ENCODE peak calls at places on chromosome 5, in five cellular contexts. C, E, V, N and Z are unnamed samples. For H3K9me3, the result is how much of the 10 kb centered on the place peaks cover.

GRCh38 chr5:34703767-34704324 is 47.7 kb downstream of the RAI14 start:
- DNase-seq in V (no peak), E (no peak), N (no peak), C (no peak), Z (no peak)

GRCh38 chr5:40089269-40089668 is 590.4 kb upstream of the PTGER4 start:
- DNase-seq in N (no peak), C (no peak), V (no peak), E (no peak), Z (no peak)

GRCh38 chr5:177434437-177434836 is 8.0 kb downstream of the GRK6 start:
- DNase-seq in V (no peak), E (no peak), C (no peak), N (no peak), Z (peak)

GRCh38 chr5:3659907-3660306 is 64.3 kb downstream of the IRX1 start:
- DNase-seq in V (no peak), C (peak), N (no peak), E (no peak), Z (no peak)

GRCh38 chr5:54693936-54694510 is 176.5 kb downstream of the SNX18 start:
- DNase-seq in N (no peak), C (no peak), V (no peak), E (no peak), Z (no peak)

GRCh38 chr5:81789033-81789432 is 38.1 kb upstream of the SSBP2 start:
- DNase-seq in N (no peak), V (no peak), E (no peak), C (peak), Z (no peak)

GRCh38 chr5:28766565-28767158 is 1728.3 kb upstream of the CDH9 start:
- DNase-seq in N (no peak), E (no peak), V (no peak), C (peak), Z (no peak)

GRCh38 chr5:99646011-99646647 is 717.3 kb upstream of the CHD1 start:
- DNase-seq in E (no peak), V (no peak), C (no peak), N (no peak), Z (no peak)

GRCh38 chr5:135750506-135750905 is 84.0 kb upstream of the SLC25A48 start:
- DNase-seq in E (no peak), C (no peak), N (no peak), V (no peak), Z (no peak)

GRCh38 chr5:112983307-112983811 is 6.8 kb downstream of the DCP2 start:
- DNase-seq in E (no peak), N (no peak), C (no peak), V (no peak), Z (no peak)

GRCh38 chr5:96343094-96343493 is 90.0 kb downstream of the PCSK1 start:
- DNase-seq in E (no peak), C (no peak), N (no peak), V (no peak), Z (no peak)

GRCh38 chr5:168747987-168748777 is 169.0 kb upstream of the PANK3 start:
- DNase-seq in E (peak), C (no peak), V (peak), N (no peak), Z (no peak)

GRCh38 chr5:172866802-172867748 is 33.0 kb downstream of the ERGIC1 start:
- DNase-seq in E (peak), N (no peak), C (no peak), V (no peak), Z (no peak)

GRCh38 chr5:32319392-32319791 is 6.7 kb upstream of the MTMR12 start:
- DNase-seq in V (no peak), C (no peak), N (no peak), E (no peak), Z (no peak)

GRCh38 chr5:72079288-72079687 is 28.0 kb upstream of the MAP1B start:
- DNase-seq in N (no peak), E (no peak), V (no peak), C (no peak), Z (no peak)

GRCh38 chr5:424259-425110 is 18.5 kb upstream of the EXOC3 start:
- DNase-seq in E (peak), N (no peak), V (no peak), C (no peak), Z (no peak)

GRCh38 chr5:108251350-108251749 is 130.5 kb downstream of the FBXL17 start:
- DNase-seq in C (peak), V (no peak), E (no peak), N (no peak), Z (no peak)

GRCh38 chr5:102152906-102153787 is 142.9 kb downstream of the SLCO4C1 start:
- DNase-seq in E (no peak), N (no peak), V (peak), C (no peak), Z (no peak)

GRCh38 chr5:138975098-138975847 is 100.1 kb upstream of the LRRTM2 start:
- DNase-seq in V (no peak), N (no peak), E (peak), C (peak), Z (no peak)

GRCh38 chr5:13478831-13479465 is 465.5 kb downstream of the DNAH5 start:
- DNase-seq in N (no peak), E (no peak), V (no peak), C (peak), Z (no peak)

GRCh38 chr5:139415221-139415861 is 11.5 kb upstream of the SPATA24 start:
- DNase-seq in E (no peak), C (no peak), V (no peak), N (no peak), Z (no peak)

GRCh38 chr5:23507278-23507685 is at the start of gene PRDM9:
- DNase-seq in V (no peak), C (no peak), N (no peak), E (peak), Z (no peak)

GRCh38 chr5:958701-959571 is 49.7 kb upstream of the NKD2 start:
- DNase-seq in V (no peak), E (peak), N (no peak), C (no peak), Z (no peak)

GRCh38 chr5:153592081-153592480 is 101.6 kb downstream of the GRIA1 start:
- DNase-seq in V (no peak), E (no peak), C (no peak), N (no peak), Z (no peak)

GRCh38 chr5:122846051-122846567 is 696 bp downstream of the SNX24 start:
- DNase-seq in C (no peak), N (no peak), V (no peak), E (no peak), Z (no peak)

GRCh38 chr5:172411423-172412111 is 42.8 kb downstream of the SH3PXD2B start:
- DNase-seq in N (no peak), C (no peak), V (no peak), E (no peak), Z (no peak)

GRCh38 chr5:130331332-130331731 is 427.1 kb downstream of the CHSY3 start:
- DNase-seq in N (no peak), V (no peak), E (no peak), C (no peak), Z (no peak)

GRCh38 chr5:178394074-178394473 is 161.5 kb upstream of the PHYKPL start:
- DNase-seq in N (no peak), C (no peak), E (peak), V (no peak), Z (no peak)

GRCh38 chr5:95628933-95629332 is 9.0 kb downstream of the GPR150 start:
- DNase-seq in C (no peak), E (no peak), N (no peak), V (no peak), Z (no peak)

GRCh38 chr5:125134216-125135081 is 388.0 kb upstream of the ZNF608 start:
- DNase-seq in N (no peak), V (no peak), E (no peak), C (peak), Z (no peak)

GRCh38 chr5:56060276-56061110 is 65.7 kb upstream of the IL6ST start:
- DNase-seq in V (no peak), E (no peak), C (no peak), N (no peak), Z (no peak)

GRCh38 chr5:95519681-95520080 is 35.1 kb downstream of the SKIC3 start:
- DNase-seq in N (no peak), V (no peak), C (no peak), E (no peak), Z (no peak)

GRCh38 chr5:176822426-176823075 is 12.2 kb downstream of the UNC5A start:
- DNase-seq in C (no peak), E (no peak), N (no peak), V (no peak), Z (no peak)

GRCh38 chr5:89399553-89399952 is 516.6 kb upstream of the MEF2C start:
- DNase-seq in V (no peak), C (peak), N (no peak), E (no peak), Z (no peak)

GRCh38 chr5:166651234-166651633 is 1640.2 kb upstream of the WWC1 start:
- DNase-seq in C (no peak), E (no peak), V (no peak), N (no peak), Z (no peak)
- H3K9me3 ChIP-seq in C (under half), E (under half), V (under half), N (under half), Z (under half)

DNA sequence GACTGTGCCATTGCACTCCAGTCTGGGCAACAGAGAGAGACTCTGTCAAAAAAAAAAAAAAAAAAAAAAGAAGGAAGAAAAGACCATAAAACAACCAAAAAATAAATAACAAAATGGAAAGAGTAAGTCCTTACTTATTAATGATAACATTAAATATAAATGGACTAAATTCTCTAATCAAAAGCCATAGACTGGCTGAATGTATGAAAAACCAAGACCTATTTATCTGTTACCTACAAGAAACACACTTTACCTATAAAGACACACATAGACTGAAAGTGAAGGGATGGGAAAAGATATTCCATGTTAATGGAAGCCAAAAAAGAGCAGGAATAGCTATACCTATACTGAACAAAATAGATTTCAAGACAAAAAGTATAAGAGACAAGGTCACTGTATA is 16.6 kb downstream of the TMEM267 start:
- DNase-seq in N (no peak), E (no peak), C (no peak), V (no peak), Z (no peak)
- H3K9me3 ChIP-seq in N (under half), E (under half), C (under half), V (under half), Z (under half)

GRCh38 chr5:180216646-180217171 is 7.7 kb upstream of the RASGEF1C start:
- DNase-seq in C (no peak), E (no peak), N (no peak), V (no peak), Z (no peak)
- H3K9me3 ChIP-seq in C (under half), E (under half), N (under half), V (under half), Z (under half)

GRCh38 chr5:169867347-169867746 is 112.9 kb downstream of the INSYN2B start:
- DNase-seq in C (no peak), E (no peak), V (no peak), N (no peak), Z (no peak)
- H3K9me3 ChIP-seq in C (under half), E (under half), V (under half), N (under half), Z (under half)

GRCh38 chr5:141422742-141423291 is 2.0 kb downstream of the PCDHGA11 start:
- DNase-seq in E (no peak), C (no peak), V (no peak), N (no peak), Z (no peak)
- H3K9me3 ChIP-seq in E (under half), C (under half), V (under half), N (under half), Z (under half)